ENCODE peak calls at places on chromosomes 5 and 9, in eight cellular contexts. P is stimulated activated CD4-positive, alpha-beta T cell treated with anti-CD3 and anti-CD28 coated beads, Interleukin-2, amount 100 ng/mL, for 48 hours; F is NCI-H2081; J is SHP77; D is NCI-H526 treated with DMSO at 0.1 percent for 48 hours; G is neural crest cell; S is choroid plexus epithelial cell; I is ELF-1. V is an unnamed sample.

GRCh38 chr9:530681-531080 is 310.8 kb upstream of the DMRT1 start:
- DNase-seq in P (no peak), F (no peak), J (no peak), D (no peak), G (no peak), S (no peak), I (no peak), V (no peak)

GRCh38 chr5:111392181-111392580 is 120.2 kb downstream of the STARD4 start:
- DNase-seq in P (no peak), F (no peak), J (no peak), D (no peak), G (no peak), S (no peak), I (no peak), V (no peak)

GRCh38 chr5:120538644-120539043 is 74.5 kb downstream of the PRR16 start:
- DNase-seq in P (no peak), F (no peak), J (no peak), D (no peak), G (no peak), S (peak), I (peak), V (no peak)

GRCh38 chr9:2966846-2967372 is 123.0 kb upstream of the PUM3 start:
- DNase-seq in P (no peak), F (no peak), J (no peak), D (no peak), G (peak), S (no peak), I (no peak), V (no peak)

GRCh38 chr9:124248992-124249391 is 8.8 kb upstream of the NEK6 start:
- DNase-seq in P (no peak), F (no peak), J (no peak), D (no peak), G (no peak), S (no peak), I (no peak), V (no peak)

GRCh38 chr9:120996409-120996808 is 53.7 kb downstream of the C5 start:
- DNase-seq in P (no peak), F (no peak), J (no peak), D (no peak), G (no peak), S (no peak), I (no peak), V (no peak)

GRCh38 chr9:113220467-113221002 is 542 bp downstream of the FKBP15 start:
- DNase-seq in P (no peak), F (peak), J (no peak), D (no peak), G (no peak), S (peak), I (no peak), V (no peak)

GRCh38 chr5:132655821-132656773 is 1.9 kb upstream of the IL13 start:
- DNase-seq in P (no peak), F (no peak), J (no peak), D (no peak), G (no peak), S (no peak), I (peak), V (no peak)

GRCh38 chr9:115396071-115396529 is 278.1 kb upstream of the TNC start:
- DNase-seq in P (no peak), F (no peak), J (no peak), D (no peak), G (no peak), S (peak), I (no peak), V (no peak)

GRCh38 chr5:76408104-76408644 is 5.1 kb downstream of the IQGAP2 start:
- DNase-seq in P (no peak), F (no peak), J (no peak), D (no peak), G (no peak), S (no peak), I (no peak), V (no peak)

GRCh38 chr5:170537451-170538095 is 33.8 kb downstream of the KCNIP1 start:
- DNase-seq in P (no peak), F (no peak), J (no peak), D (no peak), G (no peak), S (no peak), I (no peak), V (no peak)

GRCh38 chr5:160083012-160083436 is 36.2 kb downstream of the PWWP2A start:
- DNase-seq in P (no peak), F (no peak), J (no peak), D (no peak), G (no peak), S (peak), I (no peak), V (no peak)

GRCh38 chr9:34272146-34272545 is 56.9 kb downstream of the KIF24 start:
- DNase-seq in P (no peak), F (peak), J (no peak), D (no peak), G (no peak), S (no peak), I (no peak), V (no peak)

GRCh38 chr9:133955821-133956411 is 36.2 kb downstream of the VAV2 start:
- DNase-seq in P (no peak), F (no peak), J (no peak), D (no peak), G (peak), S (peak), I (peak), V (no peak)

GRCh38 chr5:68319316-68320093 is 103.9 kb downstream of the PIK3R1 start:
- DNase-seq in P (no peak), F (no peak), J (no peak), D (no peak), G (no peak), S (peak), I (no peak), V (no peak)

V was measured in T47D.